ENCODE peak calls at places on chromosomes 6 and 20, in ten cellular contexts. S, X, E, I, D, K, F, T, V and R are unnamed samples. For H3K4me1, the result is how much of the 10 kb centered on the place peaks cover.

GRCh38 chr6:47439348-47439668 is 38.3 kb upstream of the CD2AP start:
- DNase-seq in S (no peak), X (no peak), E (peak), I (no peak), D (no peak), K (no peak), F (no peak), T (no peak), V (no peak), R (no peak)

GRCh38 chr6:87724994-87725811 is 23.2 kb upstream of the AKIRIN2 start:
- DNase-seq in S (no peak), X (no peak), E (no peak), I (no peak), D (no peak), K (no peak), F (no peak), T (no peak), V (no peak), R (no peak)

GRCh38 chr20:38049800-38050199 is 16.3 kb downstream of the RPRD1B start:
- DNase-seq in S (no peak), X (no peak), E (no peak), I (peak), D (no peak), K (no peak), F (no peak), T (no peak), V (no peak), R (no peak)

GRCh38 chr6:35804996-35805736 is at the start of gene LHFPL5:
- DNase-seq in S (no peak), X (peak), E (peak), I (peak), D (peak), K (peak), F (peak), T (no peak), V (peak), R (no peak)

GRCh38 chr6:66993272-66993671 is 1286.2 kb upstream of the EYS start:
- DNase-seq in S (no peak), X (no peak), E (peak), I (no peak), D (no peak), K (no peak), F (no peak), T (no peak), V (no peak), R (no peak)

GRCh38 chr6:42396720-42397119 is 55.0 kb downstream of the TRERF1 start:
- DNase-seq in S (no peak), X (no peak), E (peak), I (no peak), D (no peak), K (no peak), F (no peak), T (no peak), V (no peak), R (no peak)

GRCh38 chr6:21265264-21266044 is 328.1 kb upstream of the SOX4 start:
- DNase-seq in S (no peak), X (no peak), E (no peak), I (no peak), D (no peak), K (no peak), F (no peak), T (no peak), V (no peak), R (no peak)

GRCh38 chr6:152423216-152424103 is 213.7 kb downstream of the SYNE1 start:
- DNase-seq in S (no peak), X (no peak), E (no peak), I (no peak), D (no peak), K (no peak), F (no peak), T (no peak), V (no peak), R (no peak)

GRCh38 chr20:46172961-46173536 is 54.9 kb downstream of the CD40 start:
- DNase-seq in S (no peak), X (no peak), E (no peak), I (no peak), D (no peak), K (no peak), F (no peak), T (no peak), V (no peak), R (no peak)

GRCh38 chr20:58542411-58543095 is 27.4 kb upstream of the APCDD1L start:
- DNase-seq in S (no peak), X (no peak), E (no peak), I (no peak), D (no peak), K (no peak), F (no peak), T (no peak), V (no peak), R (no peak)

GRCh38 chr6:54992789-54993188 is 146.2 kb downstream of the FAM83B start:
- DNase-seq in S (no peak), X (no peak), E (no peak), I (no peak), D (no peak), K (no peak), F (peak), T (no peak), V (no peak), R (no peak)

GRCh38 chr6:31776563-31776960 is 566 bp downstream of the VWA7 start:
- DNase-seq in S (no peak), X (no peak), E (no peak), I (no peak), D (no peak), K (no peak), F (no peak), T (no peak), V (no peak), R (no peak)

GRCh38 chr6:14320342-14320741 is 202.8 kb downstream of the CD83 start:
- DNase-seq in S (no peak), X (no peak), E (no peak), I (no peak), D (no peak), K (no peak), F (no peak), T (no peak), V (no peak), R (no peak)

GRCh38 chr20:48648482-48649051 is 179.2 kb downstream of the PREX1 start:
- DNase-seq in S (no peak), X (no peak), E (peak), I (no peak), D (no peak), K (peak), F (no peak), T (no peak), V (no peak), R (no peak)

GRCh38 chr6:33962186-33962585 is 158.4 kb upstream of the MLN start:
- DNase-seq in S (no peak), X (no peak), E (no peak), I (no peak), D (no peak), K (no peak), F (no peak), T (no peak), V (no peak), R (no peak)

GRCh38 chr6:26196846-26197683 is 109.8 kb downstream of the HFE start:
- DNase-seq in S (peak), X (peak), E (peak), I (peak), D (peak), K (no peak), F (peak), T (peak), V (peak), R (peak)

GRCh38 chr6:141682391-141682790 is 450.3 kb upstream of the GJE1 start:
- DNase-seq in S (no peak), X (no peak), E (no peak), I (no peak), D (no peak), K (no peak), F (peak), T (no peak), V (no peak), R (no peak)

GRCh38 chr6:87832025-87832825 is 130.2 kb upstream of the AKIRIN2 start:
- DNase-seq in S (no peak), X (no peak), E (peak), I (peak), D (no peak), K (no peak), F (no peak), T (no peak), V (no peak), R (no peak)

GRCh38 chr6:150200428-150201105 is 57.7 kb downstream of the PPP1R14C start:
- DNase-seq in S (no peak), X (no peak), E (no peak), I (no peak), D (no peak), K (no peak), F (no peak), T (no peak), V (no peak), R (no peak)

GRCh38 chr6:150196942-150197745 is 54.3 kb downstream of the PPP1R14C start:
- DNase-seq in S (no peak), X (no peak), E (no peak), I (no peak), D (no peak), K (no peak), F (no peak), T (no peak), V (no peak), R (no peak)

GRCh38 chr6:150201285-150201684 is 58.4 kb downstream of the PPP1R14C start:
- DNase-seq in S (no peak), X (no peak), E (no peak), I (no peak), D (no peak), K (no peak), F (no peak), T (no peak), V (no peak), R (no peak)

GRCh38 chr6:150198532-150198931 is 55.7 kb downstream of the PPP1R14C start:
- DNase-seq in S (no peak), X (no peak), E (no peak), I (no peak), D (no peak), K (no peak), F (no peak), T (no peak), V (no peak), R (no peak)

GRCh38 chr6:150199241-150199640 is 56.4 kb downstream of the PPP1R14C start:
- DNase-seq in S (no peak), X (no peak), E (no peak), I (no peak), D (no peak), K (no peak), F (no peak), T (no peak), V (no peak), R (no peak)
- H3K4me1 ChIP-seq in S (under half), X (under half), E (under half), I (under half), D (under half), K (half or more), F (under half), T (under half), V (under half), R (under half)

DNA sequence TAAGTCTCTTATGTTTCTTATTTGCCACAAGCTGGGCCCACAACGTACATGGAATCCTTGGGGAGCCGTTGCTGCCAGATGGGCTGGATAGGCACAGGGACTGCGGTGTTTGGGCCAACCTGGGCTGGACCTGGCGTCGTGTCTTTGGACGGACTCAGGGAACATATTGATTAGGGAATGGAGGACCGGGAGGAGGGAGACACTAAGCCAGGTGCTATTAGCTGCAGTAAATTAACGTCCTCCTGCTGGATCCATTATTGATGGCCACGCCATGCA is 79.6 kb upstream of the AFDN start:
- DNase-seq in S (no peak), X (no peak), E (no peak), I (no peak), D (no peak), K (no peak), F (no peak), T (no peak), V (no peak), R (no peak)
- H3K27ac ChIP-seq in S (no peak), X (no peak), E (no peak), I (no peak), D (no peak), K (no peak), F (no peak), T (no peak), V (no peak), R (peak)

GRCh38 chr6:111841822-111842221 is 31.4 kb downstream of the FYN start:
- DNase-seq in S (peak), X (no peak), E (no peak), I (peak), D (no peak), K (no peak), F (no peak), T (no peak), V (peak), R (no peak)
- H3K4me1 ChIP-seq in S (under half), X (half or more), E (half or more), I (under half), D (under half), K (half or more), F (half or more), T (under half), V (under half), R (under half)

GRCh38 chr20:17571153-17571527 is 1.3 kb downstream of the DSTN start:
- DNase-seq in S (no peak), X (no peak), E (no peak), I (peak), D (no peak), K (no peak), F (no peak), T (no peak), V (no peak), R (no peak)
- H3K27ac ChIP-seq in S (peak), X (no peak), E (no peak), I (no peak), D (peak), K (peak), F (no peak), T (peak), V (peak), R (peak)

DNA sequence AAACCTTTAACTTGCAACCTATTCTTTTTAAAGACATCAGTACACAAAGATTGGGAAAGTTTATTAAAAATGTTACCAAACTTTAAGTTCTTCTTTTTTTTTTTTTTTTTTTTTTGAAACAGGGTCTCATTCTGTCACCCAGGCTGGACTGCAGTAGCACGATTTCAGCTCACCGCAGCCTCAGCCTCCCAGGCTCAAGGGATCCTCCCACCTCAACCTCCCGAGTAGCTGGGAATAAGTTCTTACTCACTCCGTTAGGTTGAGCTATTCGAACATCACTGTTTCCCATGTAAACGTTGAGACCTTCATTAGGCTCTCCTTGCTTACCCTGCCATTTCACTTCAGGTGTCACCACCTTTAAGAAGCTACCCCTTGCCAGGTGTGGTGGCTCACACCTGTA is 5.6 kb downstream of the MAP3K5 start:
- DNase-seq in S (no peak), X (no peak), E (no peak), I (no peak), D (no peak), K (no peak), F (no peak), T (no peak), V (no peak), R (no peak)
- H3K4me1 ChIP-seq in S (under half), X (half or more), E (under half), I (half or more), D (under half), K (half or more), F (under half), T (under half), V (under half), R (under half)

DNA sequence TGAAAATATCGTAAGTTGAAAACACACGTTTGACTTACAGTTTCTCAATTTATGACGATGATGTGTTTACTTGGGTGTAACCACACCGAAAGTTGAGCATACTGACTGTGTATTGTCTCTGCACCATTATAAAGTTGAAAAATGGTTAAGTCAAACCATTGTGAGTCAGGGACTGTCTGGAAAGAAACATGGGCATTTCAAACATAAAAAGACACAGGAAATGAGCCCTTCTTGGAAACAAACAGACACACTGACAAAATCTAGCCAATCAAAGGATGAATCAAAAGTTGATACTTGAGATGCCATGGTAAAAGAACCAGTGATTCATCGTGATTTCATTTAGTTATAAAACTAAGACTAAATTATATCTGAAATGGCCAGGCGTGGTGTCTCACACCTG is 5.3 kb downstream of the POPDC3 start:
- DNase-seq in S (no peak), X (no peak), E (no peak), I (no peak), D (no peak), K (no peak), F (no peak), T (no peak), V (no peak), R (no peak)
- H3K27ac ChIP-seq in S (no peak), X (no peak), E (no peak), I (no peak), D (peak), K (no peak), F (no peak), T (no peak), V (no peak), R (no peak)

GRCh38 chr6:6545616-6546317 is 42.8 kb upstream of the LY86 start:
- DNase-seq in S (no peak), X (no peak), E (no peak), I (no peak), D (no peak), K (no peak), F (no peak), T (no peak), V (no peak), R (no peak)

GRCh38 chr6:6546318-6547110 is 42.0 kb upstream of the LY86 start:
- DNase-seq in S (peak), X (peak), E (peak), I (no peak), D (peak), K (peak), F (peak), T (no peak), V (peak), R (peak)

GRCh38 chr6:6547111-6547879 is 41.2 kb upstream of the LY86 start:
- DNase-seq in S (peak), X (peak), E (peak), I (peak), D (peak), K (peak), F (peak), T (peak), V (peak), R (peak)

GRCh38 chr6:6542357-6542756 is 46.2 kb upstream of the LY86 start:
- DNase-seq in S (no peak), X (no peak), E (no peak), I (no peak), D (no peak), K (no peak), F (no peak), T (no peak), V (no peak), R (no peak)

GRCh38 chr6:6543181-6543879 is 45.2 kb upstream of the LY86 start:
- DNase-seq in S (no peak), X (no peak), E (no peak), I (no peak), D (no peak), K (no peak), F (no peak), T (no peak), V (no peak), R (no peak)
- H3K4me1 ChIP-seq in S (under half), X (under half), E (under half), I (under half), D (under half), K (under half), F (under half), T (under half), V (under half), R (under half)

DNA sequence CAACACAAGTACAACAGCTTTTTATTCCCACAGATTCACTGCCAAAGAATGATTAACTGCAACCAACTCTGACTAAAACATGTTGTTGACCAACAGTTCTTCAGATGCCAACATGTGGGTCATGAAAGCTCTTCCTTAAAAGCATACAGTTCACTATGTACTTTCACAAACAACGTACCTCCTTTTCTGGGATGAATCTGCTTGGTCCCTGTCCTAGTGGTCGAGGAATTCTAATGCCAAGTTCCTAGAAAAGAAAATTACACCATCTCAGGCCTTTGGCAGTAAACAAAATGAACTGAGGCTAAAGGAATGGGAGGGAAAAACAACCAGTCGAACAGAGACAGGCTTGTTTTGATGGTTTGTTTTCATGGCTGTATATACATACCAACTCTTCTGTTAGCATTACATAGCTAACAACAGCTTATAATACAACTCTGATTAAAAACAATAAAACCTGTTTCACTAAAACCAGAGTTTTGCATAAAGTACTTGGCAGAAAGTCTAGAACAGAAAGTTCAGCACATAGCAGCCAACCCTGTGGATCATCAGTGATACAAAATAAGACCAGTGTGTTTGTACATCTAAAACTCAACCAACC is 92.4 kb downstream of the SESN1 start:
- DNase-seq in S (no peak), X (no peak), E (no peak), I (no peak), D (no peak), K (no peak), F (no peak), T (no peak), V (no peak), R (no peak)
- H3K27ac ChIP-seq in S (peak), X (no peak), E (no peak), I (no peak), D (peak), K (peak), F (no peak), T (peak), V (peak), R (peak)

GRCh38 chr6:163563303-163563702 is 148.8 kb downstream of the QKI start:
- DNase-seq in S (no peak), X (no peak), E (no peak), I (no peak), D (no peak), K (no peak), F (no peak), T (no peak), V (no peak), R (no peak)

GRCh38 chr6:163568275-163568674 is 153.8 kb downstream of the QKI start:
- DNase-seq in S (no peak), X (no peak), E (no peak), I (no peak), D (no peak), K (no peak), F (no peak), T (no peak), V (no peak), R (no peak)

GRCh38 chr6:163566056-163566455 is 151.5 kb downstream of the QKI start:
- DNase-seq in S (no peak), X (no peak), E (no peak), I (no peak), D (no peak), K (no peak), F (no peak), T (no peak), V (no peak), R (no peak)

GRCh38 chr6:163565140-163565539 is 150.6 kb downstream of the QKI start:
- DNase-seq in S (no peak), X (no peak), E (no peak), I (no peak), D (no peak), K (no peak), F (no peak), T (no peak), V (no peak), R (no peak)

GRCh38 chr6:163564536-163564935 is 150.0 kb downstream of the QKI start:
- DNase-seq in S (no peak), X (no peak), E (no peak), I (no peak), D (no peak), K (no peak), F (no peak), T (no peak), V (no peak), R (no peak)
- H3K4me1 ChIP-seq in S (under half), X (under half), E (under half), I (under half), D (half or more), K (half or more), F (under half), T (under half), V (under half), R (under half)

GRCh38 chr6:112183271-112183671 is 71.1 kb downstream of the LAMA4 start:
- DNase-seq in S (no peak), X (no peak), E (no peak), I (peak), D (no peak), K (no peak), F (no peak), T (no peak), V (no peak), R (no peak)
- H3K27ac ChIP-seq in S (no peak), X (no peak), E (no peak), I (peak), D (no peak), K (peak), F (no peak), T (no peak), V (no peak), R (peak)